ENCODE peak calls at places on chromosomes 12 and 14, in eight cellular contexts. Q is cardiac muscle cell, M is lung, U is upper lobe of right lung, A is Peyer's patch, S is HepG2, V is BE2C, Y is spleen. R is an unnamed sample. For H3K4me1, the result is how much of the 10 kb centered on the place peaks cover.

GRCh38 chr12:96220902-96221301 is 26.7 kb downstream of the ELK3 start:
- DNase-seq in A (no peak), Y (no peak), S (no peak), Q (peak), V (no peak), M (no peak), U (no peak), R (no peak)

GRCh38 chr14:33062881-33063280 is 124.2 kb downstream of the NPAS3 start:
- DNase-seq in S (no peak), V (no peak), A (no peak), M (no peak), Q (no peak), U (no peak), Y (no peak), R (no peak)

GRCh38 chr12:116881325-116881866 is at the start of gene HRK:
- DNase-seq in S (no peak), M (no peak), U (no peak), Y (peak), V (peak), Q (no peak), A (no peak), R (no peak)

GRCh38 chr12:54991161-54991991 is 6.8 kb upstream of the TESPA1 start:
- DNase-seq in V (no peak), M (no peak), S (no peak), Y (no peak), A (no peak), U (no peak), Q (no peak), R (peak)

GRCh38 chr14:101731187-101732080 is 30.1 kb upstream of the PPP2R5C start:
- DNase-seq in A (peak), U (peak), S (peak), Q (no peak), V (no peak), Y (peak), M (peak), R (peak)

GRCh38 chr14:61973981-61974380 is 211.8 kb downstream of the SNAPC1 start:
- DNase-seq in V (no peak), M (no peak), S (no peak), A (no peak), Q (no peak), Y (no peak), U (no peak), R (no peak)

GRCh38 chr12:120939523-120939922 is 35.4 kb upstream of the SPPL3 start:
- DNase-seq in M (peak), Y (no peak), S (no peak), U (no peak), V (no peak), Q (no peak), A (no peak), R (no peak)

GRCh38 chr14:96762650-96763049 is 34.5 kb upstream of the VRK1 start:
- DNase-seq in M (peak), A (no peak), U (no peak), Y (no peak), Q (peak), V (peak), S (peak), R (peak)

GRCh38 chr12:24222968-24223367 is 273.5 kb upstream of the SOX5 start:
- DNase-seq in A (no peak), Q (no peak), Y (no peak), M (no peak), S (no peak), U (no peak), V (no peak), R (no peak)

GRCh38 chr12:88935856-88936255 is 355.6 kb upstream of the KITLG start:
- DNase-seq in U (no peak), Y (no peak), S (no peak), Q (no peak), A (no peak), V (no peak), M (no peak), R (no peak)

GRCh38 chr12:18382486-18382885 is 121.2 kb downstream of the PIK3C2G start:
- DNase-seq in S (no peak), V (no peak), Q (no peak), A (no peak), Y (no peak), M (no peak), U (no peak), R (no peak)

GRCh38 chr14:61477845-61478438 is 156.6 kb downstream of the PRKCH start:
- DNase-seq in V (no peak), Y (peak), A (peak), M (peak), S (no peak), Q (no peak), U (peak), R (peak)

GRCh38 chr14:66507181-66507721 is 696 bp upstream of the GPHN start:
- DNase-seq in S (no peak), V (no peak), A (no peak), M (no peak), Q (no peak), Y (no peak), U (no peak), R (no peak)

GRCh38 chr12:49667319-49668090 is 39.7 kb downstream of the FMNL3 start:
- DNase-seq in A (no peak), Y (no peak), U (no peak), V (no peak), M (no peak), Q (no peak), S (no peak), R (no peak)

GRCh38 chr14:67957925-67958324 is 138.3 kb downstream of the RAD51B start:
- DNase-seq in M (no peak), A (no peak), V (no peak), S (no peak), Y (no peak), Q (no peak), U (no peak), R (no peak)

GRCh38 chr12:32534698-32535097 is 135.3 kb downstream of the FGD4 start:
- DNase-seq in A (no peak), U (no peak), S (peak), Q (no peak), Y (no peak), V (no peak), M (no peak), R (no peak)

GRCh38 chr14:95679148-95679547 is 7.1 kb upstream of the TCL1B start:
- DNase-seq in V (no peak), U (no peak), A (no peak), Q (no peak), Y (no peak), M (no peak), S (no peak), R (no peak)

GRCh38 chr12:48037267-48037915 is 33.1 kb upstream of the COL2A1 start:
- DNase-seq in A (no peak), Y (no peak), S (peak), V (no peak), M (no peak), U (no peak), Q (peak), R (no peak)

GRCh38 chr14:100775831-100776591 is 49.3 kb downstream of the DLK1 start:
- DNase-seq in A (no peak), Y (peak), V (no peak), U (no peak), M (no peak), Q (peak), S (no peak), R (no peak)

GRCh38 chr12:71947645-71948105 is 9.0 kb downstream of the TPH2 start:
- DNase-seq in U (no peak), Q (no peak), V (no peak), A (no peak), Y (no peak), M (peak), S (peak), R (no peak)

GRCh38 chr12:91804533-91804932 is 341.1 kb downstream of the BTG1 start:
- DNase-seq in M (no peak), Y (no peak), U (no peak), V (no peak), A (no peak), S (no peak), Q (no peak), R (no peak)

GRCh38 chr14:61749264-61749663 is 13.0 kb upstream of the SNAPC1 start:
- DNase-seq in U (no peak), A (no peak), V (no peak), M (no peak), S (no peak), Q (peak), Y (no peak), R (peak)

GRCh38 chr12:130633771-130634170 is 82.3 kb downstream of the RIMBP2 start:
- DNase-seq in Q (peak), A (no peak), Y (no peak), U (peak), V (peak), S (no peak), M (peak), R (no peak)

GRCh38 chr12:48022676-48023385 is 18.6 kb upstream of the COL2A1 start:
- DNase-seq in U (no peak), A (no peak), V (no peak), S (peak), Y (no peak), M (no peak), Q (no peak), R (no peak)

GRCh38 chr12:111761706-111762105 is 5.0 kb upstream of the ALDH2 start:
- DNase-seq in Q (no peak), A (no peak), U (no peak), S (no peak), M (no peak), Y (peak), V (no peak), R (peak)

GRCh38 chr14:25308244-25308643 is 258.3 kb upstream of the STXBP6 start:
- DNase-seq in V (no peak), U (no peak), M (no peak), Y (no peak), S (peak), A (no peak), Q (no peak), R (no peak)

GRCh38 chr12:3134126-3134525 is 56.9 kb downstream of the TSPAN9 start:
- DNase-seq in U (no peak), S (no peak), A (no peak), Q (no peak), M (no peak), Y (no peak), V (no peak), R (no peak)

GRCh38 chr12:3136641-3137267 is 59.6 kb downstream of the TSPAN9 start:
- DNase-seq in A (no peak), V (no peak), U (no peak), S (no peak), Y (no peak), Q (no peak), M (no peak), R (no peak)

GRCh38 chr12:3137268-3137761 is 60.1 kb downstream of the TSPAN9 start:
- DNase-seq in S (no peak), V (peak), M (no peak), Y (peak), U (no peak), A (no peak), Q (peak), R (no peak)

GRCh38 chr12:3134526-3135135 is 57.5 kb downstream of the TSPAN9 start:
- DNase-seq in U (no peak), Q (no peak), Y (peak), M (no peak), S (no peak), V (no peak), A (no peak), R (no peak)

DNA sequence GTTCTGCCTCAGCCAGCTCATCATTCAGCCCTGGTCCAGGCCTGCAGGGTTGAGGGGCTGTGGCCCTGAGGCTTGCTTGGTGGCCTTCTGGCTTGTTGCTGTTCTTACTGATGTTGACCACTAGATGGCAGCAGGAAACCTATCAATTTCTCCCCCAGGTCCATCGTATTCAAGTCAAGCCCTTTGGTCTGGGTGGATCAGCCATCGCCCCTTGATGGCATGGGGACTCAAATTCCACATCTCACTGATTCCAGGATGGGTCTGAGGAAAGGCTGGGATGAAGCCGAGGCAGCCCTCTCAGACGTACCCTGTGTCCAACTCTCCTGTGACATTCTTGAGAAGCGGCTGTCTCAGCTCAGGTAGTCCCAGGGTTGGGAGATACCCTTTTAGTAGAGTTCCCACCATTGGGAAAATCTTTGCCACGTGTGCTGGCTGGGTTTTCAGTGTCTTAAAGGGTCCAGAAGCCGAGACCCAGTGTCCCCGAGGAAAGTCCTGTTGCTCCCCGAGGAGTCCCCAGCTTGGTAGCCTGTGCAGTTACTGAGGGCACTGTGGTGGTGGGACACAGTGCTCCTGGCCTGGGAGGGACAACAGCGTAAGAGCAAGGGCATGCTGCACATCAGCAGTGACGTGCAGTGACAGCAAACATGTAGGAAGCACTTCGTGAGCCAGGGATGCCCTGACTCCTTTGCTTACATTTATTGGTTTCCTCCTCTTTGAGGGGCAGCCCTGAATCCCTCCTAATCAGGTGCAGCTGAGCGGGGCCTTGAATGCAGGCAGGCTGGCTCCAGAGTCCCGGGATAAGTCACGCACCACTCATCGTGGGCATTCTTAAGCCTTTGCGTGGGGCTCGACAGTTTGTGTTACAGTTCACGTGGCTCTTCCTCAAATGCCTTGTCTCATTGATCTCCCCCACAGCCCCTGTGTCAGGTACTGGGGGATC is 58.6 kb downstream of the TSPAN9 start:
- DNase-seq in M (no peak), A (no peak), S (peak), Y (no peak), U (no peak), V (peak), Q (peak), R (peak)
- H3K4me1 ChIP-seq in M (under half), A (under half), S (under half), Y (half or more), U (under half), V (under half), Q (under half), R (under half)

GRCh38 chr12:104723895-104724294 is 234.2 kb downstream of the SLC41A2 start:
- DNase-seq in S (no peak), V (peak), Q (no peak), Y (no peak), M (no peak), U (no peak), A (no peak), R (no peak)
- H3K4me1 ChIP-seq in S (under half), V (half or more), Q (under half), Y (half or more), M (under half), U (under half), A (under half), R (under half)

GRCh38 chr14:22650960-22651521 is 6.9 kb upstream of the OR6J1 start:
- DNase-seq in U (no peak), V (no peak), M (no peak), Y (no peak), S (no peak), Q (no peak), A (no peak), R (peak)

GRCh38 chr14:22650046-22650739 is 6.0 kb upstream of the OR6J1 start:
- DNase-seq in S (no peak), V (no peak), M (no peak), U (no peak), A (no peak), Y (no peak), Q (no peak), R (peak)

GRCh38 chr14:22648506-22648905 is 4.4 kb upstream of the OR6J1 start:
- DNase-seq in A (no peak), Q (no peak), Y (no peak), S (no peak), M (no peak), V (no peak), U (no peak), R (no peak)

GRCh38 chr14:22653012-22653621 is 9.0 kb upstream of the OR6J1 start:
- DNase-seq in S (peak), A (peak), Y (no peak), U (peak), Q (peak), M (peak), V (peak), R (peak)

DNA sequence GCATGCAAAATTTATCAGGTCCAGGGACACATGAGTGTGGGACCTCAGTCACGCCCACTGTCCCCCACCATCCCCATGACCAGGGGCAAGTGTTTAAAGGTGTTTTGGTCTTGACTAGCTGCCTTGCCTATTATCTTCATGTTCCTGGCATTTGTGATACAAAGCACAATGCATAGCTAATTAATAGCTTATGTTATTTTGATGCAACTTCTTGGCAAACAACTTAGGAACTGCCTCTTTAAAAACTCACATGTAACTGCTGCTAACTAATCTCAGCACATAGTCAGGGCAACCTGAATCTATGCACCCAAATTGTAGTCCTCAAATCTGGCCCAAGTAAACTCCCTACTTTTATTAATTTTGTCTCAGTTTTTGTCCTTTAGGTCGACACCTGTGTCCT is 7.4 kb upstream of the OR6J1 start:
- DNase-seq in M (no peak), Y (no peak), Q (no peak), V (no peak), S (no peak), U (no peak), A (no peak), R (peak)
- H3K4me1 ChIP-seq in M (under half), Y (under half), Q (under half), V (under half), S (under half), U (under half), A (under half), R (under half)

GRCh38 chr12:124509300-124509675 is 58.1 kb downstream of the NCOR2 start:
- DNase-seq in Q (no peak), A (no peak), S (no peak), V (no peak), M (no peak), U (no peak), Y (no peak), R (no peak)
- H3K4me1 ChIP-seq in Q (half or more), A (half or more), S (half or more), V (under half), M (half or more), U (half or more), Y (half or more), R (under half)

DNA sequence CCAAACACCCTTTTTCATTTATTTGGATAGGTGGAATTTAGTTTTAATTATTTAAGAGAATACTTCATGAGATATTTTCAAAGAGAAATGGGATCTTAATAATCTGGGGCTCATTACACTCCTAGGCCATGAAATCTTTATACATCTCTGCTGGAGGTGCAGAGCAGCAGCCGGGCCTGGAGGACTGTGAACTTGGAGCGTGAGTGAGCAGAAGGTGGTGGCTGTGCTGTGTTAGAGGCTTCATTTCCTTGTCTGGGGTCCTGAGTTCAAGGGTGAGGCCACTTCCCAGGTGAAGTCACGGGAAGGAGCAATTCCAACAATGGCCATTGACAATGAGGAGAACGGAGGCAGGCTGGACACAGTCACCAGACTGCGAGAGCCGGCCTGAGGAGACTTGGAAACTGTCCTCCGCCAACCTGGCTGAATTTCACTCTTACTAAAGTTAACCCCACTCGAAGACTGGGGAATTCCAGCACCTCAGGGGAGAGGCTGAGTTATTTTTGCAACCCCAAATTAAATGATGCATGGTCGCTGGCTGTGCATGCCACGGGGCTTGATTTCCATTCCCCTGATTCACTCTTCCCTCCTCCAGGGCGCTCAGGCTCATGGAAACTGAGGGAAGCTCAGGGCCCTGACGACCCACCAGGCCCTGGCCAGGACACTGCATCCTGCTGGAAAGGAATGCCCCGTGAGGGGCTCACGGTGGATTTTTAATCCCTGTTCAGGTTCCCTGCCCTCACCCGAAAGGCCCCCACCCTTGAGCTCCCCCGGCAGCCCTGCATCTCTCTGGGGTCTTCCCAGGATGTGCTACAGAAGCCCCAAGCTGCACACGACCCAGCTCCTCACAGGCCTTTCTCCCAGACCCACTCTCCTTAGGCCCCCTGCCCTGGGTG is 22.6 kb upstream of the TRAF3 start:
- DNase-seq in A (no peak), U (no peak), M (no peak), Y (no peak), V (no peak), S (no peak), Q (no peak), R (no peak)
- H3K4me1 ChIP-seq in A (under half), U (under half), M (under half), Y (under half), V (under half), S (under half), Q (under half), R (under half)

GRCh38 chr14:98665019-98665418 is 607.0 kb downstream of the BCL11B start:
- DNase-seq in S (no peak), A (no peak), V (no peak), Q (no peak), U (no peak), Y (no peak), M (no peak), R (no peak)
- H3K4me1 ChIP-seq in S (under half), A (under half), V (under half), Q (under half), U (under half), Y (under half), M (under half), R (under half)

GRCh38 chr12:132312516-132312915 is 16.9 kb downstream of the GALNT9 start:
- DNase-seq in A (no peak), Y (no peak), S (no peak), Q (no peak), U (no peak), V (no peak), M (no peak), R (no peak)

GRCh38 chr12:132310181-132311040 is 19.0 kb downstream of the GALNT9 start:
- DNase-seq in A (no peak), U (no peak), Y (peak), Q (no peak), S (no peak), V (no peak), M (no peak), R (no peak)

GRCh38 chr12:132309162-132310086 is 20.0 kb downstream of the GALNT9 start:
- DNase-seq in A (no peak), U (no peak), S (no peak), M (no peak), Y (peak), Q (no peak), V (no peak), R (no peak)

GRCh38 chr12:132313182-132313581 is 16.2 kb downstream of the GALNT9 start:
- DNase-seq in U (no peak), M (no peak), V (no peak), S (no peak), Y (no peak), A (no peak), Q (no peak), R (no peak)

GRCh38 chr12:132311201-132311915 is 18.0 kb downstream of the GALNT9 start:
- DNase-seq in A (no peak), U (no peak), S (no peak), Y (no peak), M (no peak), V (no peak), Q (no peak), R (no peak)
- H3K4me1 ChIP-seq in A (under half), U (under half), S (under half), Y (under half), M (under half), V (under half), Q (under half), R (under half)